ENCODE peak calls at places on chromosomes 4 and X, in seven cellular contexts. K, Y, C, N, U, S and M are unnamed samples.

GRCh38 chr4:113292371-113293042 is 243.1 kb downstream of the ANK2 start:
- DNase-seq in K (no peak), Y (no peak), C (no peak), N (no peak), U (no peak), S (no peak), M (no peak)

GRCh38 chr4:180615746-180616145 is 1627.5 kb upstream of the TENM3 start:
- DNase-seq in K (no peak), Y (no peak), C (no peak), N (no peak), U (no peak), S (no peak), M (no peak)

GRCh38 chr4:2929469-2929868 is 33.7 kb downstream of the NOP14 start:
- DNase-seq in K (no peak), Y (no peak), C (no peak), N (no peak), U (peak), S (peak), M (no peak)

GRCh38 chr4:114857831-114858230 is 255.6 kb downstream of the NDST4 start:
- DNase-seq in K (no peak), Y (no peak), C (no peak), N (no peak), U (no peak), S (no peak), M (no peak)

GRCh38 chrX:19793471-19793870 is 93.9 kb downstream of the SH3KBP1 start:
- DNase-seq in K (no peak), Y (no peak), C (no peak), N (no peak), U (no peak), S (no peak), M (no peak)

GRCh38 chrX:79366888-79367749 is at the start of gene ITM2A:
- DNase-seq in K (peak), Y (no peak), C (no peak), N (no peak), U (peak), S (peak), M (no peak)

GRCh38 chr4:21366312-21366711 is 582.3 kb downstream of the KCNIP4 start:
- DNase-seq in K (no peak), Y (no peak), C (no peak), N (peak), U (no peak), S (no peak), M (no peak)

GRCh38 chr4:83212041-83212851 is 72.4 kb downstream of the COQ2 start:
- DNase-seq in K (no peak), Y (peak), C (no peak), N (no peak), U (peak), S (no peak), M (no peak)

GRCh38 chrX:24216037-24216436 is 66.5 kb downstream of the ZFX start:
- DNase-seq in K (no peak), Y (no peak), C (no peak), N (no peak), U (no peak), S (no peak), M (no peak)

GRCh38 chrX:16239211-16239610 is 71.9 kb downstream of the MAGEB17 start:
- DNase-seq in K (no peak), Y (no peak), C (no peak), N (peak), U (no peak), S (no peak), M (no peak)

GRCh38 chr4:188779586-188779985 is 640.3 kb downstream of the TRIML1 start:
- DNase-seq in K (no peak), Y (no peak), C (no peak), N (peak), U (no peak), S (no peak), M (no peak)

GRCh38 chrX:149151805-149152757 is 353.0 kb downstream of the IDS start:
- DNase-seq in K (no peak), Y (no peak), C (no peak), N (peak), U (no peak), S (no peak), M (peak)

GRCh38 chr4:109303141-109303499 is 662 bp upstream of the COL25A1 start:
- DNase-seq in K (peak), Y (no peak), C (no peak), N (no peak), U (no peak), S (no peak), M (no peak)

GRCh38 chr4:52712991-52713275 is 38.3 kb downstream of the ERVMER34-1 start:
- DNase-seq in K (no peak), Y (no peak), C (no peak), N (no peak), U (no peak), S (no peak), M (no peak)

GRCh38 chrX:49862093-49862492 is 17.2 kb upstream of the USP27X start:
- DNase-seq in K (no peak), Y (no peak), C (no peak), N (no peak), U (no peak), S (no peak), M (no peak)

GRCh38 chr4:176193898-176194297 is 1.5 kb downstream of the SPATA4 start:
- DNase-seq in K (no peak), Y (no peak), C (peak), N (no peak), U (no peak), S (no peak), M (peak)

GRCh38 chr4:3037957-3038451 is 36.3 kb downstream of the HTT-AS start:
- DNase-seq in K (no peak), Y (no peak), C (no peak), N (no peak), U (no peak), S (peak), M (no peak)

DNA sequence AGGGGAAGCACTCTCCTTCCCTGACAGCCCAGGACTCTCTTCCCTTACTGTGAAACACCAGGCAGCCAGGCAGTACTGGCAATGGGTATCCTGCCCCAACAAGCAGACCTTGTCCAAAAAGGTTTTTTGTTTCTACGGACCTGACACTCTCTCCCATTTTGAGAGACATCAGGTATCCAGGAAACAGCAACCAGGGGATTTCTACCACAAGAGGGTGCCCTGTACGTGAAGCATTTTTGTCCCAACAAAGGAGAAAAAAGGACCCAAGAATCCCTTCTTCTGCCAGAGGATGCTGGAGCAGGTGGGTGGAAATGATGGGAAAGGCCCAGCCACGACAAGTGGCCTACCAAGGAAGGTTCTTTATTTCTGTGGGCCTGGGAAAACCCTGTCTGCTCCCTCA is 65.7 kb upstream of the FGF13 start:
- DNase-seq in K (no peak), Y (no peak), C (no peak), N (no peak), U (no peak), S (no peak), M (no peak)
- TF ChIP-seq CTCF in K (no peak), Y (no peak), C (peak), N (peak), U (no peak), S (no peak), M (no peak)

DNA sequence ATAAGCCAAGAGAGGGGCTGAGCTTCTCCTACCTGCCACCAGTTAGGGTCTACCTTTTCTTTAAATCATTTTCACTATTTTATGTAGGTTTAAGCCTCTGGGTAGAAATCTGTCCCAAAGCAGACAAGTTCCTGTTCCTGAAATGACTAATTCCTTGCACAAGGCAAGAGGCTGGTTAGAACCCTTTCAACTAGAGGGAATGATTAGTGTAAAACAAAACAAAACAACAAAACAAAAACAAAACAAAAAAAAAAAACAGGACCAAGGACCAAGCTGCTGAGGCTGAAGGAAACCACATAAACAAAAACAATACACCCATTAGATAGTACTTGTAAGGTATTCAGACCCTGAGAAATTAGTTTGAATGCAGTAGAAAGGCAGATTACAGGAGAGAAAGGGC is 62.7 kb downstream of the MAML3 start:
- DNase-seq in K (no peak), Y (no peak), C (no peak), N (no peak), U (no peak), S (no peak), M (no peak)
- H3K4me3 ChIP-seq in K (no peak), Y (no peak), C (peak), N (no peak), U (no peak), S (no peak), M (no peak)

GRCh38 chr4:122602277-122603142 is 18.4 kb downstream of the IL21 start:
- DNase-seq in K (no peak), Y (peak), C (no peak), N (peak), U (no peak), S (no peak), M (no peak)
- TF ChIP-seq CTCF in K (no peak), Y (peak), C (peak), N (peak), U (no peak), S (no peak), M (peak)

DNA sequence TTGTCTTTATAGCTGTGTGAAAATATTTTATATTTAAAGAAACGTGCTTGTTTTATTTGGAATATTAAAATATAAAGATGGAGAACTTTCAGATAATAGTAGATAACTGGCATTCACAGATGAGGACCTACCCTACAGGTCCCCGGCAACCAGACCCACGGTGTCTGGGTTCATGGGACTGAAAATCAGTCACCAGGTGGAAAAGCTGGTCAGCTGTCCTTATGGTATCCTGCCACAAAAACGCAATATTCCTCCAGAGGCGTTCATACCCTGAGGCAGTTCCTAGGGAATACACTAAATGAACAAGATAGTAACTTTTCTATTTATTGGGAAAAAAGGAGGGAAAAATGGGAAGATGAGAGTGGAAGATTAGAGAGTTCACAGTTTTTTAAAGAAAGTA is 1.2 kb downstream of the TLR6 start:
- DNase-seq in K (no peak), Y (no peak), C (no peak), N (no peak), U (no peak), S (no peak), M (no peak)
- H3K4me3 ChIP-seq in K (no peak), Y (peak), C (no peak), N (no peak), U (no peak), S (peak), M (no peak)

GRCh38 chrX:11531226-11531625 is 134.5 kb downstream of the ARHGAP6 start:
- DNase-seq in K (no peak), Y (no peak), C (no peak), N (no peak), U (no peak), S (no peak), M (no peak)
- TF ChIP-seq CTCF in K (no peak), Y (no peak), C (peak), N (no peak), U (no peak), S (no peak), M (peak)